ENCODE peak calls at places on chromosomes 13 and 19, in ten cellular contexts. N is neuronal stem cell; P is endodermal cell; X is PC-3; R is transverse colon; D is heart left ventricle; B is uterus; Q is psoas muscle; C is CD8-positive, alpha-beta T cell; U is upper lobe of right lung. J is an unnamed sample. For H3K9me3, the result is how much of the 10 kb centered on the place peaks cover.

GRCh38 chr13:80196756-80197155 is 144.2 kb downstream of the SPRY2 start:
- DNase-seq in N (no peak), P (no peak), X (peak), R (no peak), D (no peak), B (no peak), Q (no peak), C (no peak), U (no peak), J (no peak)

GRCh38 chr19:8342316-8342683 is 762 bp downstream of the KANK3 start:
- DNase-seq in N (no peak), P (peak), X (no peak), R (no peak), D (no peak), B (no peak), Q (peak), C (no peak), U (no peak), J (no peak)

GRCh38 chr13:46622918-46623256 is 69.9 kb downstream of the LRCH1 start:
- DNase-seq in N (no peak), P (no peak), X (peak), R (peak), D (peak), B (peak), Q (no peak), C (no peak), U (no peak), J (peak)

GRCh38 chr13:69319659-69320058 is 788.0 kb upstream of the ATXN8OS start:
- DNase-seq in N (no peak), P (no peak), X (no peak), R (no peak), D (no peak), B (no peak), Q (no peak), C (no peak), U (no peak), J (no peak)

GRCh38 chr19:3274245-3275067 is 50.0 kb downstream of the CELF5 start:
- DNase-seq in N (no peak), P (no peak), X (no peak), R (no peak), D (no peak), B (no peak), Q (no peak), C (no peak), U (no peak), J (no peak)

GRCh38 chr19:29381353-29382203 is 144.2 kb upstream of the VSTM2B start:
- DNase-seq in N (no peak), P (peak), X (no peak), R (no peak), D (no peak), B (no peak), Q (no peak), C (no peak), U (no peak), J (no peak)

GRCh38 chr19:35476149-35476548 is 14.1 kb downstream of the KRTDAP start:
- DNase-seq in N (no peak), P (peak), X (no peak), R (no peak), D (no peak), B (no peak), Q (no peak), C (no peak), U (no peak), J (no peak)

GRCh38 chr13:67147257-67148218 is 82.6 kb downstream of the PCDH9 start:
- DNase-seq in N (no peak), P (no peak), X (peak), R (no peak), D (no peak), B (no peak), Q (no peak), C (no peak), U (no peak), J (no peak)

GRCh38 chr19:7463575-7463974 is 25.3 kb downstream of the PEX11G start:
- DNase-seq in N (no peak), P (no peak), X (no peak), R (no peak), D (no peak), B (no peak), Q (no peak), C (no peak), U (no peak), J (no peak)

GRCh38 chr13:98842858-98843481 is 90.5 kb upstream of the SLC15A1 start:
- DNase-seq in N (peak), P (peak), X (peak), R (peak), D (peak), B (peak), Q (peak), C (peak), U (peak), J (peak)

GRCh38 chr19:41606215-41606837 is 20.5 kb downstream of the CEACAM4 start:
- DNase-seq in N (no peak), P (no peak), X (no peak), R (no peak), D (no peak), B (no peak), Q (no peak), C (no peak), U (no peak), J (no peak)

GRCh38 chr19:51365211-51366049 is 758 bp downstream of the ETFB start:
- DNase-seq in N (no peak), P (peak), X (peak), R (peak), D (no peak), B (peak), Q (peak), C (peak), U (no peak), J (peak)

GRCh38 chr19:34428549-34429285 is 536 bp downstream of the UBA2 start:
- DNase-seq in N (peak), P (no peak), X (peak), R (peak), D (peak), B (peak), Q (peak), C (peak), U (no peak), J (no peak)

GRCh38 chr13:98284677-98285076 is 107.6 kb upstream of the RNF113B start:
- DNase-seq in N (no peak), P (no peak), X (no peak), R (no peak), D (no peak), B (no peak), Q (no peak), C (no peak), U (no peak), J (no peak)

GRCh38 chr19:6707011-6707657 is 13.3 kb downstream of the C3 start:
- DNase-seq in N (no peak), P (no peak), X (no peak), R (no peak), D (no peak), B (no peak), Q (peak), C (no peak), U (peak), J (no peak)

GRCh38 chr13:32861304-32861703 is 154.9 kb upstream of the KL start:
- DNase-seq in N (no peak), P (no peak), X (no peak), R (no peak), D (no peak), B (no peak), Q (no peak), C (no peak), U (no peak), J (no peak)

GRCh38 chr19:19460761-19461265 is 54.5 kb downstream of the TSSK6 start:
- DNase-seq in N (no peak), P (peak), X (no peak), R (peak), D (peak), B (peak), Q (peak), C (peak), U (peak), J (peak)

GRCh38 chr13:114118086-114118762 is 14.2 kb downstream of the RASA3 start:
- DNase-seq in N (no peak), P (no peak), X (no peak), R (no peak), D (no peak), B (no peak), Q (peak), C (no peak), U (no peak), J (no peak)

GRCh38 chr13:61916483-61916882 is 500.8 kb upstream of the PCDH20 start:
- DNase-seq in N (no peak), P (no peak), X (no peak), R (no peak), D (no peak), B (no peak), Q (no peak), C (no peak), U (no peak), J (no peak)

GRCh38 chr13:60009300-60010248 is 154.2 kb downstream of the DIAPH3 start:
- DNase-seq in N (no peak), P (no peak), X (no peak), R (peak), D (no peak), B (no peak), Q (no peak), C (no peak), U (no peak), J (peak)

GRCh38 chr19:58154287-58154678 is 3.7 kb upstream of the ZNF329 start:
- DNase-seq in N (no peak), P (no peak), X (no peak), R (peak), D (peak), B (peak), Q (peak), C (no peak), U (peak), J (peak)

GRCh38 chr19:6460099-6460884 is 700 bp upstream of the SLC25A23 start:
- DNase-seq in N (peak), P (peak), X (peak), R (peak), D (peak), B (peak), Q (peak), C (peak), U (peak), J (peak)

GRCh38 chr19:41689993-41690800 is 2.1 kb upstream of the CEACAM7 start:
- DNase-seq in N (no peak), P (peak), X (no peak), R (no peak), D (no peak), B (no peak), Q (no peak), C (no peak), U (no peak), J (no peak)

GRCh38 chr19:7869453-7869909 is 4.7 kb downstream of the PRR36 start:
- DNase-seq in N (no peak), P (peak), X (peak), R (peak), D (no peak), B (peak), Q (peak), C (peak), U (peak), J (peak)

GRCh38 chr13:110697842-110698241 is 8.1 kb downstream of the CARS2 start:
- DNase-seq in N (no peak), P (no peak), X (no peak), R (no peak), D (no peak), B (no peak), Q (no peak), C (no peak), U (no peak), J (no peak)

GRCh38 chr19:14479985-14480694 is 5.0 kb upstream of the PTGER1 start:
- DNase-seq in N (peak), P (peak), X (peak), R (no peak), D (no peak), B (no peak), Q (no peak), C (peak), U (peak), J (no peak)

GRCh38 chr19:32976223-32976805 is 4.3 kb downstream of the FAAP24 start:
- DNase-seq in N (peak), P (peak), X (peak), R (peak), D (peak), B (peak), Q (peak), C (peak), U (peak), J (peak)

GRCh38 chr13:110643324-110643723 is 28.0 kb downstream of the NAXD start:
- DNase-seq in N (no peak), P (peak), X (no peak), R (no peak), D (no peak), B (no peak), Q (no peak), C (no peak), U (no peak), J (no peak)

GRCh38 chr19:17332677-17333581 is 1.7 kb downstream of the ANO8 start:
- DNase-seq in N (no peak), P (peak), X (peak), R (no peak), D (no peak), B (no peak), Q (no peak), C (no peak), U (no peak), J (peak)

GRCh38 chr13:84946144-84946543 is 853.1 kb downstream of the SLITRK6 start:
- DNase-seq in N (no peak), P (no peak), X (no peak), R (no peak), D (no peak), B (no peak), Q (no peak), C (no peak), U (no peak), J (no peak)

GRCh38 chr13:59873309-59873708 is 290.4 kb downstream of the DIAPH3 start:
- DNase-seq in N (no peak), P (no peak), X (no peak), R (no peak), D (no peak), B (no peak), Q (no peak), C (no peak), U (no peak), J (no peak)

DNA sequence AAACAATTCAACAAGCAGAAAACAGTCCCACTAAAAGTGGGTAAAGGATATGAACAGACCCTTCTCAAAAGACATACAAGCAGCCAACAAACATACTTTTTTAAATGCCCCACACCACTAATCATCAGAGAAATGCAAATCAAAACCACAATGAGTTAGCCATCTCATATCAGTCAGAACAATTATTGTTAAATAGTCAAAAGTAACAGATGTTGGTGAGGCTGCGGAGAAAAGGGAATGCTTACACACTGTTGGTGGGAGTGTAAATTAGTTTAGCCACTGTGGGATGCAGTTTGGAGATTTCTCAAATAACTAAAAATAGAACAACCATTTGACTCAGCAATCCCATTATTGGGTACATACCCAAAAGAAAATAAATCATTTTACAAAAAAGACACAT is 8.7 kb downstream of the ZNF529 start:
- DNase-seq in N (no peak), P (no peak), X (no peak), R (no peak), D (no peak), B (no peak), Q (no peak), C (no peak), U (no peak), J (no peak)
- H3K9me3 ChIP-seq in N (under half), P (half or more), X (under half), R (half or more), D (half or more), B (under half), Q (half or more), C (under half), U (half or more), J (under half)

GRCh38 chr13:100811431-100811830 is 136.8 kb upstream of the TMTC4 start:
- DNase-seq in N (peak), P (no peak), X (no peak), R (no peak), D (no peak), B (no peak), Q (no peak), C (no peak), U (no peak), J (no peak)

GRCh38 chr13:100810991-100811390 is 136.4 kb upstream of the TMTC4 start:
- DNase-seq in N (no peak), P (no peak), X (no peak), R (no peak), D (no peak), B (no peak), Q (no peak), C (no peak), U (no peak), J (no peak)

GRCh38 chr13:100808330-100808729 is 133.7 kb upstream of the TMTC4 start:
- DNase-seq in N (peak), P (no peak), X (no peak), R (no peak), D (no peak), B (no peak), Q (no peak), C (no peak), U (no peak), J (no peak)

GRCh38 chr13:100809856-100810255 is 135.3 kb upstream of the TMTC4 start:
- DNase-seq in N (no peak), P (no peak), X (no peak), R (no peak), D (no peak), B (no peak), Q (no peak), C (no peak), U (no peak), J (no peak)

GRCh38 chr13:100808848-100809247 is 134.3 kb upstream of the TMTC4 start:
- DNase-seq in N (peak), P (no peak), X (no peak), R (no peak), D (no peak), B (no peak), Q (no peak), C (no peak), U (no peak), J (no peak)
- H3K27ac ChIP-seq in N (peak), P (peak), X (no peak), R (no peak), D (no peak), B (no peak), Q (no peak), C (no peak), U (no peak), J (no peak)

GRCh38 chr19:4980087-4980486 is 11.2 kb downstream of the KDM4B start:
- DNase-seq in N (no peak), P (no peak), X (no peak), R (no peak), D (no peak), B (no peak), Q (no peak), C (no peak), U (no peak), J (no peak)

GRCh38 chr19:4977299-4978174 is 8.6 kb downstream of the KDM4B start:
- DNase-seq in N (no peak), P (no peak), X (no peak), R (peak), D (no peak), B (peak), Q (peak), C (no peak), U (no peak), J (peak)

GRCh38 chr19:4980838-4981680 is 12.1 kb downstream of the KDM4B start:
- DNase-seq in N (no peak), P (peak), X (no peak), R (no peak), D (no peak), B (no peak), Q (peak), C (no peak), U (no peak), J (no peak)

GRCh38 chr19:4981681-4981958 is 12.7 kb downstream of the KDM4B start:
- DNase-seq in N (no peak), P (no peak), X (no peak), R (no peak), D (no peak), B (no peak), Q (no peak), C (no peak), U (no peak), J (no peak)

DNA sequence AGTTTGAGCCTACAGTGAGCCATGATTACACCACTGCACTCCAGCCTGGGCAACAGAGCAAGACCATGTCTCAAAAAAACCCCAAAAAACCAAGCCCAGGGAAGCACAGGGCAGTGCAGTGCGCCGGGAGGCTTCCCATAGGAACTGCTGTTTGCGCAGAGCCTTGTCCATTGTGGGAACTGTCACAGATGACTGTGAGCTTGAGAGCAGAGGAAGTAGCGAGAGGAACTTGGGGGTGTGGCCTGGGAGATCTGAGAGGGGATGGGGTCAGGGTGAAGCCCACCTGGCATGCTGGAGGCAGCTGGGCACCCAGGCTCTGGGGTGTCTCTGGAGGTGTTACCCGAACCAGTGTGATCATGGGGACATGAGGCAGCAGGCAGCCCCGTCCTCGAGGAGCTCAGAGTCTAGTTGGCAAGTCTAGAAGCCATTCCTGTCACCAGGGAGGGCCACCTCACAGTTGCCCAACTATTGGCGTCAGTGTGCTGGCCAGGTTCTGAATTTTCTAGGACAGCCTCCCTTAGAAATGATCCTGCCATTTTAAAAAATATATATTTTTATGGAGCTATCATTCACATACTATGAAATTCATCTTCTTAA is 10.4 kb downstream of the KDM4B start:
- DNase-seq in N (no peak), P (no peak), X (no peak), R (no peak), D (no peak), B (no peak), Q (peak), C (no peak), U (no peak), J (no peak)
- H3K9me3 ChIP-seq in N (under half), P (under half), X (under half), R (under half), D (under half), B (under half), Q (under half), C (under half), U (under half), J (under half)

DNA sequence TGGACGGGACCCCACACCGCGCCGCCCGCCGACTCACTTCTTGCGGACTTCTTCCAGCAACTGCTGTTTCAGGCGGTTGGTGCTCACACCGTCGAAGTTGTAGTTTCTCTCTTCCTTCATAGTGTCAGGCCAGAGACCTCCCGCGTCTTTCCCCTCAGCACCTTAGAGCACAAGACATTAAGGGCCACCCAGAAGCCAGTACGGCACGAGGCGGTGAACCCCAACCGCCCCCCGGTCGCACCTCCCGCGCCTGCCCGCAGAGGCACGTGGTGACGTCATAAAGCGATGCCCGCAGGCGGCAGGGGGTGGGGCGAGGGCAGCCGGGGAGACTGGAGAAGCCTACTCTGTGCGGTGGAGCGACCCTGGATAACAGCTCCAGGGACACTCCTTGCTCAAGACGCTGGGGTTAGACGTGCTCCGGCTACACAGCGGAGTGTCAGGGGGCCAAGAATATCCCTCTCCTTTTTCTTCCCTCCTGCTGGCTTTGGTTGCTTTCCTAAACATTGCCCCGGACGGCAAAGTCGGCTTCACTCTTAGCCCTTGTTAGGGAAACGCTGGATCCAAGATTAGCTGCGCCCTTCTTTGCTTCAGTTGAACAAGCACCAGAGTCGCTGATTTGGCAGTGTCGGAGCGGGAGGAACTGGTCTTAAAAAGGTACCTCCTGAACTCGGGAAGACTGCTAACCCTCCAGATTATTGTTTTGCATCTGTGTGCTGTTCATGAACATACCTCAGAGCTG is at the start of gene CCDC169:
- DNase-seq in N (peak), P (peak), X (peak), R (peak), D (peak), B (peak), Q (peak), C (peak), U (peak), J (peak)
- H3K27ac ChIP-seq in N (peak), P (peak), X (peak), R (peak), D (peak), B (peak), Q (no peak), C (no peak), U (no peak), J (no peak)

DNA sequence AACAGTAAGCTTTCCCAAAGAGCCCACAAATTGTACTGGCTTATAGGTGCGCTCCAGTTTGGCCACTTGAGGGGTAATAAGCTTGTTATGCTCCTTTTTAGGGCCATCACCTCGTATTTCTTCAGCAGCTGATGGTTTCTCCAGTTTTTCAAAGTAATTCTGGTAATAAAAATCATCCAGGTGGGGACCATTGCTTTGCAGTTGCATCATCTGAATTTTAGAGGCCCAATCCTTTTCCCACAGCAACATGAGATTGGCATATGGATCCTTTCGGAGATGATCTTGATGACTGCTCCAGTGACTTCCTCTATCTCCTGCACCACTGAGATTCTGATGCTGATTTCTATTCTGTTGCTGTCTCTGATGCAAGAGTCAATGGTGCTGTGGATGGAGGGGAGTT is 27.1 kb downstream of the ZNF546 start:
- DNase-seq in N (no peak), P (no peak), X (no peak), R (no peak), D (no peak), B (no peak), Q (no peak), C (no peak), U (no peak), J (no peak)
- H3K9me3 ChIP-seq in N (under half), P (half or more), X (under half), R (half or more), D (half or more), B (under half), Q (half or more), C (under half), U (half or more), J (under half)

J was measured in body of pancreas.